ENCODE peak calls at places on chromosomes 13 and 19, in nine cellular contexts. U, P, F, H, Z, I, A, B and L are unnamed samples.

GRCh38 chr13:108643646-108644353 is 14.4 kb downstream of the MYO16 start:
- DNase-seq in H (no peak), B (no peak), F (no peak), I (no peak), A (no peak), P (no peak), Z (no peak), U (no peak), L (no peak)

GRCh38 chr13:77316430-77316829 is 10.5 kb downstream of the MYCBP2 start:
- DNase-seq in F (no peak), Z (no peak), I (no peak), U (no peak), B (no peak), P (no peak), A (no peak), H (no peak), L (no peak)

GRCh38 chr19:4414144-4414799 is 11.8 kb downstream of the CHAF1A start:
- DNase-seq in U (no peak), B (no peak), P (no peak), F (peak; percentile 77), H (no peak), Z (no peak), A (no peak), I (no peak), L (no peak)

GRCh38 chr13:49877629-49878218 is 58.4 kb downstream of the SPRYD7 start:
- DNase-seq in I (no peak), Z (no peak), B (no peak), P (no peak), F (peak; percentile 31), H (no peak), U (no peak), A (no peak), L (peak; percentile 16)

GRCh38 chr13:28136916-28137315 is 1.4 kb upstream of the PAN3 start:
- DNase-seq in P (no peak), U (no peak), A (no peak), Z (no peak), B (no peak), H (no peak), F (no peak), I (peak; percentile 14), L (no peak)

GRCh38 chr13:110210604-110210985 is 96.4 kb downstream of the COL4A1 start:
- DNase-seq in I (no peak), B (no peak), H (no peak), Z (no peak), U (no peak), F (no peak), A (no peak), P (no peak), L (no peak)

GRCh38 chr19:13427273-13428051 is 78.8 kb downstream of the CACNA1A start:
- DNase-seq in A (no peak), P (no peak), B (no peak), U (no peak), Z (no peak), I (no peak), H (no peak), F (no peak), L (no peak)

GRCh38 chr19:3071764-3072163 is 9.5 kb upstream of the TLE5 start:
- DNase-seq in I (no peak), B (no peak), H (no peak), F (no peak), A (no peak), U (no peak), Z (no peak), P (no peak), L (no peak)

GRCh38 chr19:30375651-30376050 is 3.5 kb downstream of the ZNF536 start:
- DNase-seq in F (no peak), Z (no peak), H (no peak), I (no peak), B (no peak), P (no peak), A (no peak), U (no peak), L (no peak)

GRCh38 chr13:74052402-74052928 is 81.7 kb downstream of the KLF12 start:
- DNase-seq in Z (no peak), B (no peak), F (no peak), H (no peak), A (no peak), P (no peak), I (no peak), U (no peak), L (no peak)

GRCh38 chr13:25847635-25848616 is 203.9 kb downstream of the SHISA2 start:
- DNase-seq in H (no peak), A (no peak), U (no peak), I (no peak), P (no peak), F (no peak), Z (no peak), B (no peak), L (no peak)

GRCh38 chr19:30059741-30060140 is 117.7 kb downstream of the URI1 start:
- DNase-seq in P (no peak), B (no peak), H (no peak), U (no peak), Z (no peak), F (no peak), A (no peak), I (no peak), L (no peak)

GRCh38 chr19:45402469-45403070 is 2.3 kb downstream of the PPP1R13L start:
- DNase-seq in P (peak; percentile 93), B (peak; percentile 45), I (no peak), U (peak; percentile 79), F (peak; percentile 38), Z (no peak), A (no peak), H (no peak), L (no peak)